ENCODE peak calls at places on chromosomes 12 and 14, in ten cellular contexts. One of them, this sample, is unnamed.

GRCh38 chr12:25051171-25051570 is 102.3 kb upstream of the BCAT1 start:
- DNase-seq in stomach: no peak
- DNase-seq in K562: no peak
- DNase-seq in A549: no peak
- DNase-seq in tibial nerve: no peak
- DNase-seq in transverse colon: no peak
- DNase-seq in ovary: no peak
- DNase-seq in upper lobe of left lung: no peak
- DNase-seq in H1: no peak
- DNase-seq in esophagus muscularis mucosa: no peak
- DNase-seq in this sample: no peak

GRCh38 chr12:20125259-20125919 is 242.9 kb upstream of the PDE3A start:
- DNase-seq in stomach: no peak
- DNase-seq in K562: no peak
- DNase-seq in A549: no peak
- DNase-seq in tibial nerve: peak
- DNase-seq in transverse colon: no peak
- DNase-seq in ovary: no peak
- DNase-seq in upper lobe of left lung: no peak
- DNase-seq in H1: no peak
- DNase-seq in esophagus muscularis mucosa: no peak
- DNase-seq in this sample: no peak

GRCh38 chr12:79677667-79678066 is 13.1 kb downstream of the PAWR start:
- DNase-seq in stomach: no peak
- DNase-seq in K562: no peak
- DNase-seq in A549: no peak
- DNase-seq in tibial nerve: no peak
- DNase-seq in transverse colon: no peak
- DNase-seq in ovary: no peak
- DNase-seq in upper lobe of left lung: no peak
- DNase-seq in H1: no peak
- DNase-seq in esophagus muscularis mucosa: no peak
- DNase-seq in this sample: no peak

GRCh38 chr12:125193798-125194562 is 128.7 kb downstream of the AACS start:
- DNase-seq in stomach: no peak
- DNase-seq in K562: peak
- DNase-seq in A549: peak
- DNase-seq in tibial nerve: no peak
- DNase-seq in transverse colon: no peak
- DNase-seq in ovary: no peak
- DNase-seq in upper lobe of left lung: no peak
- DNase-seq in H1: peak
- DNase-seq in esophagus muscularis mucosa: no peak
- DNase-seq in this sample: no peak

GRCh38 chr14:68959035-68959434 is 20.1 kb downstream of the ACTN1 start:
- DNase-seq in stomach: no peak
- DNase-seq in K562: no peak
- DNase-seq in A549: no peak
- DNase-seq in tibial nerve: no peak
- DNase-seq in transverse colon: no peak
- DNase-seq in ovary: no peak
- DNase-seq in upper lobe of left lung: no peak
- DNase-seq in H1: no peak
- DNase-seq in esophagus muscularis mucosa: no peak
- DNase-seq in this sample: no peak

GRCh38 chr14:91038439-91038838 is 22.0 kb downstream of the RPS6KA5 start:
- DNase-seq in stomach: no peak
- DNase-seq in K562: no peak
- DNase-seq in A549: no peak
- DNase-seq in tibial nerve: no peak
- DNase-seq in transverse colon: no peak
- DNase-seq in ovary: no peak
- DNase-seq in upper lobe of left lung: peak
- DNase-seq in H1: no peak
- DNase-seq in esophagus muscularis mucosa: no peak
- DNase-seq in this sample: no peak

GRCh38 chr12:124191024-124191359 is 103.9 kb upstream of the RFLNA start:
- DNase-seq in stomach: no peak
- DNase-seq in K562: peak
- DNase-seq in A549: no peak
- DNase-seq in tibial nerve: no peak
- DNase-seq in transverse colon: no peak
- DNase-seq in ovary: no peak
- DNase-seq in upper lobe of left lung: no peak
- DNase-seq in H1: no peak
- DNase-seq in esophagus muscularis mucosa: no peak
- DNase-seq in this sample: no peak

GRCh38 chr14:63843796-63844195 is 9.0 kb upstream of the SYNE2 start:
- DNase-seq in stomach: no peak
- DNase-seq in K562: no peak
- DNase-seq in A549: no peak
- DNase-seq in tibial nerve: no peak
- DNase-seq in transverse colon: no peak
- DNase-seq in ovary: no peak
- DNase-seq in upper lobe of left lung: no peak
- DNase-seq in H1: no peak
- DNase-seq in esophagus muscularis mucosa: no peak
- DNase-seq in this sample: no peak

GRCh38 chr12:118608770-118609344 is 232.5 kb downstream of the SUDS3 start:
- DNase-seq in stomach: no peak
- DNase-seq in K562: no peak
- DNase-seq in A549: no peak
- DNase-seq in tibial nerve: no peak
- DNase-seq in transverse colon: no peak
- DNase-seq in ovary: no peak
- DNase-seq in upper lobe of left lung: no peak
- DNase-seq in H1: no peak
- DNase-seq in esophagus muscularis mucosa: no peak
- DNase-seq in this sample: no peak

GRCh38 chr12:116910645-116911449 is at the start of gene FBXW8:
- DNase-seq in stomach: peak
- DNase-seq in K562: peak
- DNase-seq in A549: peak
- DNase-seq in tibial nerve: peak
- DNase-seq in transverse colon: peak
- DNase-seq in ovary: peak
- DNase-seq in upper lobe of left lung: peak
- DNase-seq in H1: peak
- DNase-seq in esophagus muscularis mucosa: no peak
- DNase-seq in this sample: peak

GRCh38 chr12:12441891-12442461 is 85.1 kb downstream of the BORCS5 start:
- DNase-seq in stomach: no peak
- DNase-seq in K562: peak
- DNase-seq in A549: no peak
- DNase-seq in tibial nerve: no peak
- DNase-seq in transverse colon: no peak
- DNase-seq in ovary: no peak
- DNase-seq in upper lobe of left lung: no peak
- DNase-seq in H1: no peak
- DNase-seq in esophagus muscularis mucosa: no peak
- DNase-seq in this sample: no peak

GRCh38 chr12:118337194-118337838 is 35.4 kb downstream of the TAOK3 start:
- DNase-seq in stomach: no peak
- DNase-seq in K562: no peak
- DNase-seq in A549: no peak
- DNase-seq in tibial nerve: no peak
- DNase-seq in transverse colon: no peak
- DNase-seq in ovary: no peak
- DNase-seq in upper lobe of left lung: no peak
- DNase-seq in H1: no peak
- DNase-seq in esophagus muscularis mucosa: no peak
- DNase-seq in this sample: no peak

GRCh38 chr12:3885179-3886094 is 12.2 kb upstream of the PARP11 start:
- DNase-seq in stomach: no peak
- DNase-seq in K562: no peak
- DNase-seq in A549: peak
- DNase-seq in tibial nerve: peak
- DNase-seq in transverse colon: no peak
- DNase-seq in ovary: no peak
- DNase-seq in upper lobe of left lung: no peak
- DNase-seq in H1: no peak
- DNase-seq in esophagus muscularis mucosa: no peak
- DNase-seq in this sample: no peak
- TF ChIP-seq EP300 in stomach: no peak
- TF ChIP-seq EP300 in K562: no peak
- TF ChIP-seq EP300 in A549: no peak
- TF ChIP-seq EP300 in tibial nerve: no peak
- TF ChIP-seq EP300 in transverse colon: no peak
- TF ChIP-seq EP300 in ovary: no peak
- TF ChIP-seq EP300 in upper lobe of left lung: no peak
- TF ChIP-seq EP300 in H1: no peak
- TF ChIP-seq EP300 in esophagus muscularis mucosa: no peak
- TF ChIP-seq EP300 in this sample: no peak

GRCh38 chr12:121535150-121536057 is 45.4 kb downstream of the KDM2B start:
- DNase-seq in stomach: no peak
- DNase-seq in K562: no peak
- DNase-seq in A549: no peak
- DNase-seq in tibial nerve: no peak
- DNase-seq in transverse colon: peak
- DNase-seq in ovary: peak
- DNase-seq in upper lobe of left lung: no peak
- DNase-seq in H1: no peak
- DNase-seq in esophagus muscularis mucosa: no peak
- DNase-seq in this sample: no peak

GRCh38 chr12:121533391-121534090 is 47.3 kb downstream of the KDM2B start:
- DNase-seq in stomach: no peak
- DNase-seq in K562: no peak
- DNase-seq in A549: no peak
- DNase-seq in tibial nerve: no peak
- DNase-seq in transverse colon: no peak
- DNase-seq in ovary: no peak
- DNase-seq in upper lobe of left lung: peak
- DNase-seq in H1: no peak
- DNase-seq in esophagus muscularis mucosa: no peak
- DNase-seq in this sample: no peak

GRCh38 chr12:121532503-121533390 is 48.1 kb downstream of the KDM2B start:
- DNase-seq in stomach: no peak
- DNase-seq in K562: no peak
- DNase-seq in A549: no peak
- DNase-seq in tibial nerve: no peak
- DNase-seq in transverse colon: no peak
- DNase-seq in ovary: no peak
- DNase-seq in upper lobe of left lung: no peak
- DNase-seq in H1: no peak
- DNase-seq in esophagus muscularis mucosa: no peak
- DNase-seq in this sample: no peak

GRCh38 chr12:121536058-121536928 is 44.5 kb downstream of the KDM2B start:
- DNase-seq in stomach: peak
- DNase-seq in K562: peak
- DNase-seq in A549: peak
- DNase-seq in tibial nerve: peak
- DNase-seq in transverse colon: peak
- DNase-seq in ovary: peak
- DNase-seq in upper lobe of left lung: peak
- DNase-seq in H1: peak
- DNase-seq in esophagus muscularis mucosa: peak
- DNase-seq in this sample: peak

DNA sequence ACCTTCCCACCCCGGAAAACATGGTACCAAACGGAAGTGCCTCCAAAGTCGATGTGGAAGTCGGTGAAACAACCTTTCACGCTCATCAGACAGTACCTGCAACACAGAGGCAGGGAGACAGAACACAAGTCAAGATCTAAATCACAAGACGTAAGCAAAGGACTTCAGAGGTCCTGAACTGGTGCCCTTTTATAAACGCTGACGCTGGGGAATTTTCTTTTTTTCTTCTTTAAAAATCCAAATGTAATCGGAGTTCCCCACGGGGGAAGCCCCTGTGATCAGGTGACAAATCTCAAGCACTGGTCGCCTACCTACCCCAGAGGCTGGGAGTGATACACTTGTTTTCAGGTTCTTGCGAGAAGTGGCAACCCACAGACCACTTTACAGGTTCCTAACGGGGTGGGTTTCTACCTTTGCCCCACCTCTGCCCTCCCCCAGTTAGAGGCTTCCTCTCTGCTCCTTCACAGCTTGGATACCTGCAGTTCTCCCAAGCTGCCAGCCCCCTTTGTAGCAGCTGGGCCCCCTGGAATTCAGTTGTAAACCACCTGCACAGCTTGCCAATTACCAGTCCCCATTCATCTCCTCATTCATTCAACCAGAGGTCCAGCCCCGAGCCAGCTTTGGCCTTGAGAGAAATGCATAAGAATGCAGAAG is 46.2 kb downstream of the KDM2B start:
- DNase-seq in stomach: no peak
- DNase-seq in K562: no peak
- DNase-seq in A549: no peak
- DNase-seq in tibial nerve: no peak
- DNase-seq in transverse colon: no peak
- DNase-seq in ovary: no peak
- DNase-seq in upper lobe of left lung: peak
- DNase-seq in H1: peak
- DNase-seq in esophagus muscularis mucosa: no peak
- DNase-seq in this sample: no peak
- TF ChIP-seq POLR2A in stomach: no peak
- TF ChIP-seq POLR2A in K562: no peak
- TF ChIP-seq POLR2A in A549: no peak
- TF ChIP-seq POLR2A in tibial nerve: no peak
- TF ChIP-seq POLR2A in transverse colon: no peak
- TF ChIP-seq POLR2A in ovary: no peak
- TF ChIP-seq POLR2A in upper lobe of left lung: no peak
- TF ChIP-seq POLR2A in H1: no peak
- TF ChIP-seq POLR2A in esophagus muscularis mucosa: no peak
- TF ChIP-seq POLR2A in this sample: no peak

GRCh38 chr12:56954057-56954577 is 3.3 kb downstream of the RDH16 start:
- DNase-seq in stomach: no peak
- DNase-seq in K562: no peak
- DNase-seq in A549: no peak
- DNase-seq in tibial nerve: no peak
- DNase-seq in transverse colon: no peak
- DNase-seq in ovary: no peak
- DNase-seq in upper lobe of left lung: no peak
- DNase-seq in H1: no peak
- DNase-seq in esophagus muscularis mucosa: peak
- DNase-seq in this sample: no peak
- TF ChIP-seq EP300 in stomach: no peak
- TF ChIP-seq EP300 in K562: no peak
- TF ChIP-seq EP300 in A549: no peak
- TF ChIP-seq EP300 in tibial nerve: no peak
- TF ChIP-seq EP300 in transverse colon: no peak
- TF ChIP-seq EP300 in ovary: no peak
- TF ChIP-seq EP300 in upper lobe of left lung: no peak
- TF ChIP-seq EP300 in H1: no peak
- TF ChIP-seq EP300 in esophagus muscularis mucosa: no peak
- TF ChIP-seq EP300 in this sample: no peak

DNA sequence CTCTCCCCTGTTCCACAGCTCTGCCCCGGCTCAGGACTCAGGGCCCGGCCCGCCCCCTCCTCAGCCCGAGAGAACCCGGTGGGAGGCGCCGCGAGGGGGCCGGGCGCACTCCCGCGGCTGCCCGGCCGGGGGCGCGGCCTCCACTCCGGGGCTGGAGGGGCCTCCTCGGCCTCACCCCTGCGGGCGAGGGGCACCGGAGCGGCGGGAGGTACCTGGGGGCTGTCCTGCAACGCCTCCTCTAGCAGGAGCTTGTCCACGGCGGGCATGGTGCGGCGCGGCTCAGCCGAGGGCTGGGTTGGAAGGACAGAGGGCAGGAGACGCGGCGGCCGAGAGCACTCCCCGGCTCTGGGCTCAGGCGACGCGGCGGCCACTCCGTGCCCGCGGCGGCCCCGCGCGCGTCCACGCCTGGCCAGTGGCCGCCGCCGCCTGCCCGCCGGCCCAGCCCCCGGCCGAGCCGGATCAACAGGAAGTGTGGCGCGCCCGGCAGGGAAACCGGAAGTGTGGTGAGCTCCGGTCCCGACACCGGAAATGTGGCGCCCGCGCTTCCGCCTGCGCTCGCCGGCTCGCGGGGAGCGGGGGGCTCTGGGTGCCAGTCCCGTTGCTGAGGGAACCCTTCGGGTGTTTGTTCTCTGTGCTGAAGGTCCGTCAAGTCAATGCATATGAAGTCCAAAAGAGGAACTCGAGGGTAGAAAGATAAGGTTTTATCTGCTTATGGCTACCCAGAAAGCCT is at the start of gene APPL2:
- DNase-seq in stomach: peak
- DNase-seq in K562: peak
- DNase-seq in A549: peak
- DNase-seq in tibial nerve: peak
- DNase-seq in transverse colon: peak
- DNase-seq in ovary: peak
- DNase-seq in upper lobe of left lung: peak
- DNase-seq in H1: peak
- DNase-seq in esophagus muscularis mucosa: peak
- DNase-seq in this sample: peak
- TF ChIP-seq POLR2A in stomach: no peak
- TF ChIP-seq POLR2A in K562: peak
- TF ChIP-seq POLR2A in A549: peak
- TF ChIP-seq POLR2A in tibial nerve: peak
- TF ChIP-seq POLR2A in transverse colon: peak
- TF ChIP-seq POLR2A in ovary: peak
- TF ChIP-seq POLR2A in upper lobe of left lung: peak
- TF ChIP-seq POLR2A in H1: peak
- TF ChIP-seq POLR2A in esophagus muscularis mucosa: peak
- TF ChIP-seq POLR2A in this sample: peak